ENCODE peak calls at places on chromosomes 16 and 17, in five cellular contexts. I is GM12878, H is AG04450, J is thoracic aorta, A is hepatocyte. Q is an unnamed sample.

GRCh38 chr17:66459811-66460270 is 157.4 kb downstream of the PRKCA start:
- DNase-seq in I (no peak), H (peak), J (no peak), A (peak), Q (no peak)

GRCh38 chr16:87895641-87896141 is 26.4 kb upstream of the SLC7A5 start:
- DNase-seq in I (peak), H (no peak), J (no peak), A (no peak), Q (no peak)

GRCh38 chr17:39769974-39770587 is 32.3 kb downstream of the GRB7 start:
- DNase-seq in I (peak), H (peak), J (no peak), A (peak), Q (no peak)

GRCh38 chr16:30084816-30085159 is 6.9 kb downstream of the TBX6 start:
- DNase-seq in I (no peak), H (no peak), J (no peak), A (no peak), Q (no peak)

GRCh38 chr17:29640413-29640812 is 17.7 kb upstream of the CORO6 start:
- DNase-seq in I (no peak), H (peak), J (no peak), A (no peak), Q (no peak)

GRCh38 chr17:7294614-7295153 is at the start of gene YBX2:
- DNase-seq in I (no peak), H (no peak), J (no peak), A (peak), Q (no peak)

GRCh38 chr17:42554250-42555121 is 1.8 kb downstream of the HSD17B1 start:
- DNase-seq in I (no peak), H (no peak), J (no peak), A (peak), Q (peak)

GRCh38 chr17:2792541-2793169 is 3.6 kb upstream of the RAP1GAP2 start:
- DNase-seq in I (no peak), H (no peak), J (no peak), A (no peak), Q (no peak)

GRCh38 chr16:28604186-28604565 is 5.7 kb downstream of the SULT1A1 start:
- DNase-seq in I (no peak), H (no peak), J (no peak), A (no peak), Q (no peak)

GRCh38 chr16:3235856-3236669 is 1.1 kb upstream of the ZNF200 start:
- DNase-seq in I (no peak), H (no peak), J (no peak), A (peak), Q (no peak)

GRCh38 chr16:12544477-12545291 is 259.0 kb downstream of the CPPED1 start:
- DNase-seq in I (no peak), H (no peak), J (no peak), A (no peak), Q (no peak)

GRCh38 chr16:67241008-67241900 is 6.0 kb downstream of the FHOD1 start:
- DNase-seq in I (no peak), H (peak), J (no peak), A (peak), Q (no peak)

GRCh38 chr16:68948230-68948910 is 105.0 kb downstream of the TANGO6 start:
- DNase-seq in I (no peak), H (no peak), J (no peak), A (no peak), Q (no peak)

GRCh38 chr17:38926290-38927070 is 1.1 kb downstream of the LASP1NB start:
- DNase-seq in I (no peak), H (no peak), J (no peak), A (no peak), Q (no peak)

GRCh38 chr16:50724237-50724747 is 17.6 kb upstream of the CYLD start:
- DNase-seq in I (no peak), H (no peak), J (no peak), A (no peak), Q (no peak)

GRCh38 chr17:48012151-48012520 is 25.5 kb downstream of the COPZ2 start:
- DNase-seq in I (no peak), H (no peak), J (no peak), A (peak), Q (no peak)

GRCh38 chr16:8326234-8326633 is 264.1 kb downstream of the TMEM114 start:
- DNase-seq in I (no peak), H (no peak), J (no peak), A (no peak), Q (no peak)

GRCh38 chr17:34156741-34157589 is 98.1 kb upstream of the CCL2 start:
- DNase-seq in I (no peak), H (no peak), J (no peak), A (peak), Q (no peak)

GRCh38 chr17:37327341-37328090 is 48.3 kb upstream of the C17orf78 start:
- DNase-seq in I (no peak), H (peak), J (no peak), A (no peak), Q (no peak)

GRCh38 chr16:8677481-8677880 is 3.1 kb downstream of the ABAT start:
- DNase-seq in I (no peak), H (no peak), J (no peak), A (no peak), Q (no peak)

GRCh38 chr16:88365244-88365865 is 17.4 kb upstream of the ZNF469 start:
- DNase-seq in I (no peak), H (no peak), J (no peak), A (no peak), Q (no peak)

GRCh38 chr16:53111078-53111776 is 56.4 kb downstream of the CHD9 start:
- DNase-seq in I (no peak), H (no peak), J (no peak), A (no peak), Q (no peak)

GRCh38 chr17:30472238-30472890 is 4.8 kb upstream of the GOSR1 start:
- DNase-seq in I (no peak), H (no peak), J (no peak), A (no peak), Q (no peak)

GRCh38 chr16:62661435-62661834 is 625.2 kb upstream of the CDH8 start:
- DNase-seq in I (no peak), H (no peak), J (no peak), A (no peak), Q (no peak)

GRCh38 chr16:12752159-12752558 is 51.5 kb downstream of the CPPED1 start:
- DNase-seq in I (no peak), H (no peak), J (no peak), A (no peak), Q (no peak)

DNA sequence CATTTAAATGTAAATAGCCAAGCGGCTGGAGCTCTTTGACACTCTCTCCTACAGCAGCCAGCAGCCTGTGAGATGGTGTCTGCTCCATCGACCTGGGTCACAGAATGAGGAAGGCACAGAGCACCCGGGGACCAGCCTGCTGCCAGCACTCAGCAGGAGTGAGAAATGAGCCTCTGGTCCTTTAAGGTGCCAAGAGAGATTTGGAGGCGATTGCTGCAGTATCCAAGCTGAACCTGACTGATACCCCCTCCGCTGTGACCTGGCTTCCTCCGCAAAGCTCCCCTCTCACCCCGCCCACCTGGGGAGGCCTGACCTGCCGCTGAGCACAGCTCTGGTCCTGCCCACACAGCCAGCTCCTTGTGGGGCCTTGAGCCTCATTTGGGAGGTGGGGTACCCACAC is 7.7 kb downstream of the ATP2A3 start:
- DNase-seq in I (no peak), H (no peak), J (no peak), A (no peak), Q (no peak)
- H3K27ac ChIP-seq in I (no peak), H (no peak), J (no peak), A (no peak), Q (no peak)

DNA sequence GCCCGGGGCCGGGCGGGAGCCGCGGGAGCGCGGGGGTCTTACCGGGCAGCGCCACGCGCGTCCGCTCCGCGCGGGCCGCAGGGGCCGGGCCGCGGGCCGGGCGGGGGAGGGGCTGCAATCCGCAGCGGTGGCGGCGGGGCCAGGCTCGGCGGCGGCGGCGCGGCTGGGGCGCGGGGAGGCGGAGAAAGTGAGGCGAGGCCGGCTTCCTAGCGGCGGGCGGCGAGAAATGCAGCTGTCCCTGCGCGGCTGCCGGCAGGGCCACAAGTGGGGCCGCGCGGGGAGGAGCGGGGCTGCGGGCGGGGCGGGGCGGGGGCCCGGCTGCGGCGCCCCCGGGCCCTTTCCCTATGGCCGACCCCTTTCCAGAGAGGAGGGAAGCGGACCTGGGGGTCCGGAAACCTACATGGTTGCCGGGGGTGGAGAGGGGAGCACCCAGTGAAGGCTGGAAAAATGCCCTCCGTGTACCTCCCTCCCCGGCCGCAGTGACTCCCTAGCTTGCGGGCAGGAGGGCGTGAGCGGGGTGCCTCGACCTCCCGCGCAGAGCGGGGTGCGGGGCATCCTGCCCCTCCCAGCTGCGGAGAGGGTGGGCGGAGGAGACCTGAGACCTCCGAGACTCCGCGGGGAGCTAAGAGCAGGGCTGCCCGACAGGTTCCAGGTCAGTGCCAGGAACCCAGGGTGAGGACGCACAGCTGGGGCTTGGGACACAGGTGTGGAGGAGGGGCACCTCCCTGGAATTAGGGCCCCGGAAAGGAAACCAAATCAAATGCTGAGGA is at the start of gene CUEDC1:
- DNase-seq in I (no peak), H (no peak), J (no peak), A (peak), Q (peak)
- H3K27ac ChIP-seq in I (no peak), H (peak), J (peak), A (peak), Q (peak)

GRCh38 chr17:82231562-82232321 is 2.9 kb downstream of the SLC16A3 start:
- DNase-seq in I (no peak), H (no peak), J (no peak), A (peak), Q (no peak)
- H3K27ac ChIP-seq in I (peak), H (peak), J (peak), A (peak), Q (peak)

DNA sequence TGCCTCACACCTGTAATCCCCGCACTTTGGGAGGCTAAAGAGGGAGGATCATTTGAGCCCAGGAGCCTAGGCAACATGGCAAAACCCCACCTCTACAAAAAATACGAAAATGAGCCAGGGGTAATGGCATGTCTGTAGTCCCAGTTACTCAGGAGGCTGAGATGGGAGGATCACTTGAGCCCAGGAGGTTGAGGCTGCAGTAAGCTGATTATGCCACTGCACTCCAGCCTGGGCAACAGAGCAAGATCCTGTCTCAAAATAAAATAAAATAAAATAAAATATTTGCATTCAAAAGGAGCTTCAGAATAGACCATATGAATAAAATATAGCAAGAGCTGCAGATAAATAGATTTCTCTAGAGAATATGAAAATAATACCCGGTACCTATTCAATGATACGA is 71.5 kb upstream of the ATF7IP2 start:
- DNase-seq in I (no peak), H (no peak), J (no peak), A (no peak), Q (no peak)
- H3K27ac ChIP-seq in I (no peak), H (no peak), J (no peak), A (no peak), Q (no peak)

Q was measured in substantia nigra.